ENCODE peak calls at places on chromosomes 4 and X, in five cellular contexts. One of them, this sample, is unnamed.

GRCh38 chr4:151727365-151727764 is 33.4 kb downstream of the GATB start:
- DNase-seq in H4: no peak
- DNase-seq in esophagus squamous epithelium: no peak
- DNase-seq in testis: no peak
- DNase-seq in stimulated activated CD8-positive, alpha-beta memory T cell treated with anti-CD3 and anti-CD28 coated beads, Interleukin-4, amount 100 ng/mL, for 1 hour: no peak
- DNase-seq in this sample: no peak

GRCh38 chrX:101291204-101291603 is at the start of gene TAF7L:
- DNase-seq in testis: peak
- DNase-seq in stimulated activated CD8-positive, alpha-beta memory T cell treated with anti-CD3 and anti-CD28 coated beads, Interleukin-4, amount 100 ng/mL, for 1 hour: no peak
- DNase-seq in esophagus squamous epithelium: no peak
- DNase-seq in H4: no peak
- DNase-seq in this sample: no peak

GRCh38 chrX:26442340-26442739 is 226.4 kb downstream of the MAGEB5 start:
- DNase-seq in esophagus squamous epithelium: no peak
- DNase-seq in H4: no peak
- DNase-seq in stimulated activated CD8-positive, alpha-beta memory T cell treated with anti-CD3 and anti-CD28 coated beads, Interleukin-4, amount 100 ng/mL, for 1 hour: no peak
- DNase-seq in testis: peak
- DNase-seq in this sample: no peak

GRCh38 chr4:172650758-172651495 is 517.7 kb upstream of the GALNT7 start:
- DNase-seq in testis: no peak
- DNase-seq in stimulated activated CD8-positive, alpha-beta memory T cell treated with anti-CD3 and anti-CD28 coated beads, Interleukin-4, amount 100 ng/mL, for 1 hour: no peak
- DNase-seq in esophagus squamous epithelium: no peak
- DNase-seq in H4: no peak
- DNase-seq in this sample: no peak

GRCh38 chr4:47612116-47613023 is 127.3 kb downstream of the ATP10D start:
- DNase-seq in esophagus squamous epithelium: no peak
- DNase-seq in H4: no peak
- DNase-seq in testis: no peak
- DNase-seq in stimulated activated CD8-positive, alpha-beta memory T cell treated with anti-CD3 and anti-CD28 coated beads, Interleukin-4, amount 100 ng/mL, for 1 hour: no peak
- DNase-seq in this sample: no peak

GRCh38 chrX:130120746-130121504 is 10.6 kb upstream of the ELF4 start:
- DNase-seq in stimulated activated CD8-positive, alpha-beta memory T cell treated with anti-CD3 and anti-CD28 coated beads, Interleukin-4, amount 100 ng/mL, for 1 hour: peak
- DNase-seq in esophagus squamous epithelium: no peak
- DNase-seq in H4: no peak
- DNase-seq in testis: peak
- DNase-seq in this sample: peak

GRCh38 chrX:54633641-54634040 is 103.6 kb downstream of the GNL3L start:
- DNase-seq in stimulated activated CD8-positive, alpha-beta memory T cell treated with anti-CD3 and anti-CD28 coated beads, Interleukin-4, amount 100 ng/mL, for 1 hour: no peak
- DNase-seq in esophagus squamous epithelium: no peak
- DNase-seq in testis: no peak
- DNase-seq in H4: no peak
- DNase-seq in this sample: no peak

GRCh38 chr4:109818268-109818667 is 2.7 kb downstream of the GAR1 start:
- DNase-seq in testis: no peak
- DNase-seq in H4: no peak
- DNase-seq in esophagus squamous epithelium: no peak
- DNase-seq in stimulated activated CD8-positive, alpha-beta memory T cell treated with anti-CD3 and anti-CD28 coated beads, Interleukin-4, amount 100 ng/mL, for 1 hour: no peak
- DNase-seq in this sample: no peak

GRCh38 chrX:69277961-69278795 is 112.9 kb upstream of the PJA1 start:
- DNase-seq in stimulated activated CD8-positive, alpha-beta memory T cell treated with anti-CD3 and anti-CD28 coated beads, Interleukin-4, amount 100 ng/mL, for 1 hour: no peak
- DNase-seq in esophagus squamous epithelium: no peak
- DNase-seq in testis: no peak
- DNase-seq in H4: no peak
- DNase-seq in this sample: no peak

GRCh38 chrX:109842611-109843010 is 109.6 kb upstream of the ACSL4 start:
- DNase-seq in stimulated activated CD8-positive, alpha-beta memory T cell treated with anti-CD3 and anti-CD28 coated beads, Interleukin-4, amount 100 ng/mL, for 1 hour: no peak
- DNase-seq in testis: no peak
- DNase-seq in esophagus squamous epithelium: no peak
- DNase-seq in H4: no peak
- DNase-seq in this sample: no peak

GRCh38 chr4:89101256-89102161 is 9.8 kb upstream of the TIGD2 start:
- DNase-seq in H4: no peak
- DNase-seq in esophagus squamous epithelium: no peak
- DNase-seq in stimulated activated CD8-positive, alpha-beta memory T cell treated with anti-CD3 and anti-CD28 coated beads, Interleukin-4, amount 100 ng/mL, for 1 hour: no peak
- DNase-seq in testis: no peak
- DNase-seq in this sample: no peak

GRCh38 chr4:142312391-142312790 is 533.7 kb downstream of the INPP4B start:
- DNase-seq in H4: no peak
- DNase-seq in testis: no peak
- DNase-seq in stimulated activated CD8-positive, alpha-beta memory T cell treated with anti-CD3 and anti-CD28 coated beads, Interleukin-4, amount 100 ng/mL, for 1 hour: no peak
- DNase-seq in esophagus squamous epithelium: no peak
- DNase-seq in this sample: no peak

GRCh38 chr4:2296621-2297601 is 35.0 kb upstream of the MXD4 start:
- DNase-seq in H4: no peak
- DNase-seq in testis: no peak
- DNase-seq in esophagus squamous epithelium: no peak
- DNase-seq in stimulated activated CD8-positive, alpha-beta memory T cell treated with anti-CD3 and anti-CD28 coated beads, Interleukin-4, amount 100 ng/mL, for 1 hour: no peak
- DNase-seq in this sample: no peak

GRCh38 chr4:138761638-138762205 is 253.9 kb upstream of the NOCT start:
- DNase-seq in testis: no peak
- DNase-seq in stimulated activated CD8-positive, alpha-beta memory T cell treated with anti-CD3 and anti-CD28 coated beads, Interleukin-4, amount 100 ng/mL, for 1 hour: no peak
- DNase-seq in H4: no peak
- DNase-seq in esophagus squamous epithelium: no peak
- DNase-seq in this sample: no peak

GRCh38 chr4:8304827-8305695 is 35.5 kb downstream of the HTRA3 start:
- DNase-seq in stimulated activated CD8-positive, alpha-beta memory T cell treated with anti-CD3 and anti-CD28 coated beads, Interleukin-4, amount 100 ng/mL, for 1 hour: no peak
- DNase-seq in H4: no peak
- DNase-seq in testis: no peak
- DNase-seq in esophagus squamous epithelium: no peak
- DNase-seq in this sample: no peak

GRCh38 chr4:137000432-137000831 is 531.9 kb downstream of the PCDH18 start:
- DNase-seq in esophagus squamous epithelium: no peak
- DNase-seq in stimulated activated CD8-positive, alpha-beta memory T cell treated with anti-CD3 and anti-CD28 coated beads, Interleukin-4, amount 100 ng/mL, for 1 hour: no peak
- DNase-seq in testis: no peak
- DNase-seq in H4: no peak
- DNase-seq in this sample: no peak

GRCh38 chr4:121728066-121728465 is 31.3 kb upstream of the ANXA5 start:
- DNase-seq in testis: no peak
- DNase-seq in esophagus squamous epithelium: no peak
- DNase-seq in H4: peak
- DNase-seq in stimulated activated CD8-positive, alpha-beta memory T cell treated with anti-CD3 and anti-CD28 coated beads, Interleukin-4, amount 100 ng/mL, for 1 hour: no peak
- DNase-seq in this sample: no peak

GRCh38 chr4:73127839-73128448 is 58.4 kb upstream of the COX18 start:
- DNase-seq in testis: peak
- DNase-seq in H4: no peak
- DNase-seq in esophagus squamous epithelium: no peak
- DNase-seq in stimulated activated CD8-positive, alpha-beta memory T cell treated with anti-CD3 and anti-CD28 coated beads, Interleukin-4, amount 100 ng/mL, for 1 hour: no peak
- DNase-seq in this sample: no peak

GRCh38 chr4:6582889-6583504 is 8.0 kb downstream of the MAN2B2 start:
- DNase-seq in esophagus squamous epithelium: no peak
- DNase-seq in testis: peak
- DNase-seq in stimulated activated CD8-positive, alpha-beta memory T cell treated with anti-CD3 and anti-CD28 coated beads, Interleukin-4, amount 100 ng/mL, for 1 hour: no peak
- DNase-seq in H4: peak
- DNase-seq in this sample: no peak

GRCh38 chrX:75649829-75650228 is 127.0 kb upstream of the ZDHHC15 start:
- DNase-seq in esophagus squamous epithelium: no peak
- DNase-seq in H4: no peak
- DNase-seq in stimulated activated CD8-positive, alpha-beta memory T cell treated with anti-CD3 and anti-CD28 coated beads, Interleukin-4, amount 100 ng/mL, for 1 hour: no peak
- DNase-seq in testis: no peak
- DNase-seq in this sample: no peak

GRCh38 chr4:41505161-41505653 is 32.8 kb upstream of the LIMCH1 start:
- DNase-seq in esophagus squamous epithelium: no peak
- DNase-seq in H4: peak
- DNase-seq in testis: no peak
- DNase-seq in stimulated activated CD8-positive, alpha-beta memory T cell treated with anti-CD3 and anti-CD28 coated beads, Interleukin-4, amount 100 ng/mL, for 1 hour: no peak
- DNase-seq in this sample: no peak

GRCh38 chr4:133151681-133152329 is 2.7 kb downstream of the PCDH10 start:
- DNase-seq in testis: no peak
- DNase-seq in stimulated activated CD8-positive, alpha-beta memory T cell treated with anti-CD3 and anti-CD28 coated beads, Interleukin-4, amount 100 ng/mL, for 1 hour: no peak
- DNase-seq in H4: peak
- DNase-seq in esophagus squamous epithelium: no peak
- DNase-seq in this sample: no peak

GRCh38 chr4:123081971-123082370 is 159.6 kb upstream of the NUDT6 start:
- DNase-seq in H4: no peak
- DNase-seq in testis: no peak
- DNase-seq in stimulated activated CD8-positive, alpha-beta memory T cell treated with anti-CD3 and anti-CD28 coated beads, Interleukin-4, amount 100 ng/mL, for 1 hour: no peak
- DNase-seq in esophagus squamous epithelium: no peak
- DNase-seq in this sample: no peak

GRCh38 chrX:107678957-107679740 is 50.8 kb downstream of the PRPS1 start:
- DNase-seq in esophagus squamous epithelium: peak
- DNase-seq in H4: peak
- DNase-seq in testis: peak
- DNase-seq in stimulated activated CD8-positive, alpha-beta memory T cell treated with anti-CD3 and anti-CD28 coated beads, Interleukin-4, amount 100 ng/mL, for 1 hour: peak
- DNase-seq in this sample: peak

GRCh38 chr4:7430368-7430964 is 4.3 kb downstream of the PSAPL1 start:
- DNase-seq in stimulated activated CD8-positive, alpha-beta memory T cell treated with anti-CD3 and anti-CD28 coated beads, Interleukin-4, amount 100 ng/mL, for 1 hour: no peak
- DNase-seq in H4: no peak
- DNase-seq in testis: peak
- DNase-seq in esophagus squamous epithelium: no peak
- DNase-seq in this sample: no peak

GRCh38 chr4:9608300-9608699 is 164.1 kb downstream of the DEFB131A start:
- DNase-seq in esophagus squamous epithelium: no peak
- DNase-seq in testis: no peak
- DNase-seq in stimulated activated CD8-positive, alpha-beta memory T cell treated with anti-CD3 and anti-CD28 coated beads, Interleukin-4, amount 100 ng/mL, for 1 hour: no peak
- DNase-seq in H4: no peak
- DNase-seq in this sample: no peak

GRCh38 chr4:140952709-140953108 is 180.6 kb downstream of the RNF150 start:
- DNase-seq in H4: no peak
- DNase-seq in esophagus squamous epithelium: no peak
- DNase-seq in stimulated activated CD8-positive, alpha-beta memory T cell treated with anti-CD3 and anti-CD28 coated beads, Interleukin-4, amount 100 ng/mL, for 1 hour: no peak
- DNase-seq in testis: no peak
- DNase-seq in this sample: no peak

GRCh38 chrX:107450823-107451509 is 1.5 kb downstream of the FRMPD3 start:
- DNase-seq in stimulated activated CD8-positive, alpha-beta memory T cell treated with anti-CD3 and anti-CD28 coated beads, Interleukin-4, amount 100 ng/mL, for 1 hour: no peak
- DNase-seq in H4: no peak
- DNase-seq in esophagus squamous epithelium: no peak
- DNase-seq in testis: no peak
- DNase-seq in this sample: no peak

GRCh38 chrX:79409657-79410056 is 42.5 kb upstream of the ITM2A start:
- DNase-seq in H4: no peak
- DNase-seq in stimulated activated CD8-positive, alpha-beta memory T cell treated with anti-CD3 and anti-CD28 coated beads, Interleukin-4, amount 100 ng/mL, for 1 hour: no peak
- DNase-seq in esophagus squamous epithelium: no peak
- DNase-seq in testis: no peak
- DNase-seq in this sample: no peak

GRCh38 chr4:186887211-186887785 is 163.6 kb upstream of the FAT1 start:
- DNase-seq in esophagus squamous epithelium: no peak
- DNase-seq in stimulated activated CD8-positive, alpha-beta memory T cell treated with anti-CD3 and anti-CD28 coated beads, Interleukin-4, amount 100 ng/mL, for 1 hour: no peak
- DNase-seq in H4: no peak
- DNase-seq in testis: no peak
- DNase-seq in this sample: no peak

GRCh38 chr4:154164931-154165839 is 326.4 kb downstream of the DCHS2 start:
- DNase-seq in testis: peak
- DNase-seq in stimulated activated CD8-positive, alpha-beta memory T cell treated with anti-CD3 and anti-CD28 coated beads, Interleukin-4, amount 100 ng/mL, for 1 hour: no peak
- DNase-seq in esophagus squamous epithelium: no peak
- DNase-seq in H4: peak
- DNase-seq in this sample: peak

GRCh38 chr4:139243448-139244365 is 36.3 kb downstream of the MGARP start:
- DNase-seq in stimulated activated CD8-positive, alpha-beta memory T cell treated with anti-CD3 and anti-CD28 coated beads, Interleukin-4, amount 100 ng/mL, for 1 hour: no peak
- DNase-seq in testis: no peak
- DNase-seq in esophagus squamous epithelium: no peak
- DNase-seq in H4: peak
- DNase-seq in this sample: no peak

GRCh38 chr4:122758033-122758432 is 25.5 kb downstream of the BBS12 start:
- DNase-seq in H4: no peak
- DNase-seq in stimulated activated CD8-positive, alpha-beta memory T cell treated with anti-CD3 and anti-CD28 coated beads, Interleukin-4, amount 100 ng/mL, for 1 hour: no peak
- DNase-seq in testis: no peak
- DNase-seq in esophagus squamous epithelium: no peak
- DNase-seq in this sample: no peak

GRCh38 chr4:64271601-64272081 is 137.6 kb downstream of the TECRL start:
- DNase-seq in esophagus squamous epithelium: no peak
- DNase-seq in stimulated activated CD8-positive, alpha-beta memory T cell treated with anti-CD3 and anti-CD28 coated beads, Interleukin-4, amount 100 ng/mL, for 1 hour: no peak
- DNase-seq in H4: peak
- DNase-seq in testis: peak
- DNase-seq in this sample: peak

GRCh38 chrX:140157611-140158010 is 192.3 kb upstream of the CXorf66 start:
- DNase-seq in esophagus squamous epithelium: no peak
- DNase-seq in testis: no peak
- DNase-seq in stimulated activated CD8-positive, alpha-beta memory T cell treated with anti-CD3 and anti-CD28 coated beads, Interleukin-4, amount 100 ng/mL, for 1 hour: no peak
- DNase-seq in H4: peak
- DNase-seq in this sample: no peak

GRCh38 chrX:41468647-41469323 is 21.6 kb downstream of the NYX start:
- DNase-seq in testis: peak
- DNase-seq in H4: peak
- DNase-seq in stimulated activated CD8-positive, alpha-beta memory T cell treated with anti-CD3 and anti-CD28 coated beads, Interleukin-4, amount 100 ng/mL, for 1 hour: no peak
- DNase-seq in esophagus squamous epithelium: no peak
- DNase-seq in this sample: no peak

GRCh38 chrX:71181558-71181909 is 36.9 kb downstream of the NLGN3 start:
- DNase-seq in testis: peak
- DNase-seq in esophagus squamous epithelium: no peak
- DNase-seq in stimulated activated CD8-positive, alpha-beta memory T cell treated with anti-CD3 and anti-CD28 coated beads, Interleukin-4, amount 100 ng/mL, for 1 hour: no peak
- DNase-seq in H4: no peak
- DNase-seq in this sample: no peak

GRCh38 chrX:136779346-136779781 is 1.4 kb downstream of the ARHGEF6 start:
- DNase-seq in testis: no peak
- DNase-seq in stimulated activated CD8-positive, alpha-beta memory T cell treated with anti-CD3 and anti-CD28 coated beads, Interleukin-4, amount 100 ng/mL, for 1 hour: no peak
- DNase-seq in H4: no peak
- DNase-seq in esophagus squamous epithelium: no peak
- DNase-seq in this sample: no peak

GRCh38 chrX:17519349-17519748 is 144.3 kb downstream of the NHS start:
- DNase-seq in esophagus squamous epithelium: no peak
- DNase-seq in stimulated activated CD8-positive, alpha-beta memory T cell treated with anti-CD3 and anti-CD28 coated beads, Interleukin-4, amount 100 ng/mL, for 1 hour: no peak
- DNase-seq in H4: no peak
- DNase-seq in testis: peak
- DNase-seq in this sample: peak